ENCODE peak calls at places on chromosomes 6 and 20, in eight cellular contexts. One of them, this sample, is unnamed.
A peak's percentile ranks its signal among the peaks of the same experiment; 100 is the strongest.

GRCh38 chr20:38888059-38888831 is 38.0 kb upstream of the FAM83D start:
- DNase-seq in adrenal gland: no peak
- DNase-seq in transverse colon: no peak
- DNase-seq in spleen: peak; percentile 70
- DNase-seq in upper lobe of right lung: peak; percentile 54
- DNase-seq in lower lobe of right lung: no peak
- DNase-seq in neuronal stem cell: no peak
- DNase-seq in dorsolateral prefrontal cortex: peak; percentile 78
- DNase-seq in this sample: no peak

GRCh38 chr6:42440027-42440426 is 11.7 kb downstream of the TRERF1 start:
- DNase-seq in adrenal gland: peak; percentile 47
- DNase-seq in transverse colon: no peak
- DNase-seq in spleen: no peak
- DNase-seq in upper lobe of right lung: no peak
- DNase-seq in lower lobe of right lung: no peak
- DNase-seq in neuronal stem cell: no peak
- DNase-seq in dorsolateral prefrontal cortex: no peak
- DNase-seq in this sample: no peak

GRCh38 chr6:42260972-42261371 is 43.3 kb upstream of the MRPS10 start:
- DNase-seq in adrenal gland: no peak
- DNase-seq in transverse colon: peak; percentile 28
- DNase-seq in spleen: no peak
- DNase-seq in upper lobe of right lung: no peak
- DNase-seq in lower lobe of right lung: no peak
- DNase-seq in neuronal stem cell: peak; percentile 17
- DNase-seq in dorsolateral prefrontal cortex: no peak
- DNase-seq in this sample: peak; percentile 70

GRCh38 chr6:105258816-105259215 is 79.0 kb upstream of the POPDC3 start:
- DNase-seq in adrenal gland: no peak
- DNase-seq in transverse colon: no peak
- DNase-seq in spleen: no peak
- DNase-seq in upper lobe of right lung: no peak
- DNase-seq in lower lobe of right lung: no peak
- DNase-seq in neuronal stem cell: no peak
- DNase-seq in dorsolateral prefrontal cortex: no peak
- DNase-seq in this sample: no peak

GRCh38 chr6:154815938-154816820 is 83.0 kb downstream of the SCAF8 start:
- DNase-seq in adrenal gland: no peak
- DNase-seq in transverse colon: no peak
- DNase-seq in spleen: no peak
- DNase-seq in upper lobe of right lung: no peak
- DNase-seq in lower lobe of right lung: no peak
- DNase-seq in neuronal stem cell: no peak
- DNase-seq in dorsolateral prefrontal cortex: no peak
- DNase-seq in this sample: no peak

GRCh38 chr6:35486005-35486925 is 10.6 kb downstream of the TEAD3 start:
- DNase-seq in adrenal gland: no peak
- DNase-seq in transverse colon: peak; percentile 92
- DNase-seq in spleen: no peak
- DNase-seq in upper lobe of right lung: peak; percentile 91
- DNase-seq in lower lobe of right lung: peak; percentile 84
- DNase-seq in neuronal stem cell: no peak
- DNase-seq in dorsolateral prefrontal cortex: no peak
- DNase-seq in this sample: peak; percentile 86

GRCh38 chr6:49464691-49465090 is 1.5 kb downstream of the CENPQ start:
- DNase-seq in adrenal gland: no peak
- DNase-seq in transverse colon: no peak
- DNase-seq in spleen: no peak
- DNase-seq in upper lobe of right lung: no peak
- DNase-seq in lower lobe of right lung: no peak
- DNase-seq in neuronal stem cell: no peak
- DNase-seq in dorsolateral prefrontal cortex: no peak
- DNase-seq in this sample: no peak

GRCh38 chr6:94953867-94954631 is 623.3 kb upstream of the MANEA start:
- DNase-seq in adrenal gland: no peak
- DNase-seq in transverse colon: no peak
- DNase-seq in spleen: no peak
- DNase-seq in upper lobe of right lung: no peak
- DNase-seq in lower lobe of right lung: no peak
- DNase-seq in neuronal stem cell: no peak
- DNase-seq in dorsolateral prefrontal cortex: no peak
- DNase-seq in this sample: no peak

GRCh38 chr6:149755300-149756260 is 6.0 kb downstream of the PCMT1 start:
- DNase-seq in adrenal gland: no peak
- DNase-seq in transverse colon: no peak
- DNase-seq in spleen: no peak
- DNase-seq in upper lobe of right lung: no peak
- DNase-seq in lower lobe of right lung: no peak
- DNase-seq in neuronal stem cell: no peak
- DNase-seq in dorsolateral prefrontal cortex: no peak
- DNase-seq in this sample: no peak

GRCh38 chr6:160221423-160221822 is 37.2 kb downstream of the SLC22A2 start:
- DNase-seq in adrenal gland: no peak
- DNase-seq in transverse colon: no peak
- DNase-seq in spleen: no peak
- DNase-seq in upper lobe of right lung: no peak
- DNase-seq in lower lobe of right lung: no peak
- DNase-seq in neuronal stem cell: no peak
- DNase-seq in dorsolateral prefrontal cortex: no peak
- DNase-seq in this sample: no peak

GRCh38 chr20:13321416-13321815 is 100.3 kb downstream of the ISM1 start:
- DNase-seq in adrenal gland: no peak
- DNase-seq in transverse colon: no peak
- DNase-seq in spleen: no peak
- DNase-seq in upper lobe of right lung: no peak
- DNase-seq in lower lobe of right lung: no peak
- DNase-seq in neuronal stem cell: no peak
- DNase-seq in dorsolateral prefrontal cortex: no peak
- DNase-seq in this sample: peak; percentile 83

GRCh38 chr20:15643713-15644112 is 929.5 kb downstream of the KIF16B start:
- DNase-seq in adrenal gland: no peak
- DNase-seq in transverse colon: no peak
- DNase-seq in spleen: no peak
- DNase-seq in upper lobe of right lung: no peak
- DNase-seq in lower lobe of right lung: no peak
- DNase-seq in neuronal stem cell: no peak
- DNase-seq in dorsolateral prefrontal cortex: no peak
- DNase-seq in this sample: no peak

GRCh38 chr6:165092881-165093595 is 216.4 kb downstream of the C6orf118 start:
- DNase-seq in adrenal gland: no peak
- DNase-seq in transverse colon: no peak
- DNase-seq in spleen: no peak
- DNase-seq in upper lobe of right lung: no peak
- DNase-seq in lower lobe of right lung: no peak
- DNase-seq in neuronal stem cell: no peak
- DNase-seq in dorsolateral prefrontal cortex: no peak
- DNase-seq in this sample: no peak

GRCh38 chr6:105896821-105897095 is 189.4 kb upstream of the PRDM1 start:
- DNase-seq in adrenal gland: no peak
- DNase-seq in transverse colon: no peak
- DNase-seq in spleen: no peak
- DNase-seq in upper lobe of right lung: no peak
- DNase-seq in lower lobe of right lung: no peak
- DNase-seq in neuronal stem cell: no peak
- DNase-seq in dorsolateral prefrontal cortex: no peak
- DNase-seq in this sample: no peak

GRCh38 chr20:5008743-5009142 is 7.4 kb upstream of the SLC23A2 start:
- DNase-seq in adrenal gland: no peak
- DNase-seq in transverse colon: no peak
- DNase-seq in spleen: no peak
- DNase-seq in upper lobe of right lung: no peak
- DNase-seq in lower lobe of right lung: no peak
- DNase-seq in neuronal stem cell: no peak
- DNase-seq in dorsolateral prefrontal cortex: no peak
- DNase-seq in this sample: no peak

GRCh38 chr20:47204008-47204745 is 152.3 kb downstream of the ZMYND8 start:
- DNase-seq in adrenal gland: no peak
- DNase-seq in transverse colon: no peak
- DNase-seq in spleen: peak; percentile 23
- DNase-seq in upper lobe of right lung: no peak
- DNase-seq in lower lobe of right lung: no peak
- DNase-seq in neuronal stem cell: no peak
- DNase-seq in dorsolateral prefrontal cortex: no peak
- DNase-seq in this sample: no peak

GRCh38 chr6:92827104-92827503 is 592.3 kb downstream of the EPHA7 start:
- DNase-seq in adrenal gland: no peak
- DNase-seq in transverse colon: no peak
- DNase-seq in spleen: no peak
- DNase-seq in upper lobe of right lung: no peak
- DNase-seq in lower lobe of right lung: no peak
- DNase-seq in neuronal stem cell: no peak
- DNase-seq in dorsolateral prefrontal cortex: no peak
- DNase-seq in this sample: no peak

GRCh38 chr20:53736757-53737403 is 143.2 kb upstream of the ZNF217 start:
- DNase-seq in adrenal gland: no peak
- DNase-seq in transverse colon: no peak
- DNase-seq in spleen: no peak
- DNase-seq in upper lobe of right lung: no peak
- DNase-seq in lower lobe of right lung: no peak
- DNase-seq in neuronal stem cell: no peak
- DNase-seq in dorsolateral prefrontal cortex: no peak
- DNase-seq in this sample: no peak

GRCh38 chr20:33910056-33910455 is 83.7 kb upstream of the RALY start:
- DNase-seq in adrenal gland: no peak
- DNase-seq in transverse colon: no peak
- DNase-seq in spleen: no peak
- DNase-seq in upper lobe of right lung: no peak
- DNase-seq in lower lobe of right lung: no peak
- DNase-seq in neuronal stem cell: no peak
- DNase-seq in dorsolateral prefrontal cortex: no peak
- DNase-seq in this sample: no peak
- H3K27ac ChIP-seq in adrenal gland: no peak overlapping the region
- H3K27ac ChIP-seq in transverse colon: no peak overlapping the region
- H3K27ac ChIP-seq in spleen: no peak overlapping the region
- H3K27ac ChIP-seq in upper lobe of right lung: peak overlapping the region; percentile 55
- H3K27ac ChIP-seq in lower lobe of right lung: peak overlapping the region; percentile 64
- H3K27ac ChIP-seq in neuronal stem cell: no peak overlapping the region
- H3K27ac ChIP-seq in dorsolateral prefrontal cortex: no peak overlapping the region
- H3K27ac ChIP-seq in this sample: peak overlapping the region; percentile 44

GRCh38 chr6:14664616-14665315 is 547.2 kb downstream of the CD83 start:
- DNase-seq in adrenal gland: no peak
- DNase-seq in transverse colon: no peak
- DNase-seq in spleen: no peak
- DNase-seq in upper lobe of right lung: no peak
- DNase-seq in lower lobe of right lung: no peak
- DNase-seq in neuronal stem cell: no peak
- DNase-seq in dorsolateral prefrontal cortex: no peak
- DNase-seq in this sample: no peak
- H3K27ac ChIP-seq in adrenal gland: no peak overlapping the region
- H3K27ac ChIP-seq in transverse colon: no peak overlapping the region
- H3K27ac ChIP-seq in spleen: peak overlapping the region; percentile 6
- H3K27ac ChIP-seq in upper lobe of right lung: no peak overlapping the region
- H3K27ac ChIP-seq in lower lobe of right lung: no peak overlapping the region
- H3K27ac ChIP-seq in neuronal stem cell: no peak overlapping the region
- H3K27ac ChIP-seq in dorsolateral prefrontal cortex: no peak overlapping the region
- H3K27ac ChIP-seq in this sample: no peak overlapping the region

GRCh38 chr6:5003604-5004372 is at the start of gene RPP40:
- DNase-seq in adrenal gland: peak; percentile 99
- DNase-seq in transverse colon: peak; percentile 98
- DNase-seq in spleen: peak; percentile 99
- DNase-seq in upper lobe of right lung: peak; percentile 99
- DNase-seq in lower lobe of right lung: peak; percentile 97
- DNase-seq in neuronal stem cell: peak; percentile 96
- DNase-seq in dorsolateral prefrontal cortex: peak; percentile 98
- DNase-seq in this sample: peak; percentile 98

GRCh38 chr6:4994741-4995140 is 9.1 kb downstream of the RPP40 start:
- DNase-seq in adrenal gland: no peak
- DNase-seq in transverse colon: no peak
- DNase-seq in spleen: no peak
- DNase-seq in upper lobe of right lung: no peak
- DNase-seq in lower lobe of right lung: no peak
- DNase-seq in neuronal stem cell: no peak
- DNase-seq in dorsolateral prefrontal cortex: no peak
- DNase-seq in this sample: no peak

GRCh38 chr6:4999586-4999985 is 4.3 kb downstream of the RPP40 start:
- DNase-seq in adrenal gland: no peak
- DNase-seq in transverse colon: no peak
- DNase-seq in spleen: no peak
- DNase-seq in upper lobe of right lung: no peak
- DNase-seq in lower lobe of right lung: no peak
- DNase-seq in neuronal stem cell: no peak
- DNase-seq in dorsolateral prefrontal cortex: no peak
- DNase-seq in this sample: no peak

DNA sequence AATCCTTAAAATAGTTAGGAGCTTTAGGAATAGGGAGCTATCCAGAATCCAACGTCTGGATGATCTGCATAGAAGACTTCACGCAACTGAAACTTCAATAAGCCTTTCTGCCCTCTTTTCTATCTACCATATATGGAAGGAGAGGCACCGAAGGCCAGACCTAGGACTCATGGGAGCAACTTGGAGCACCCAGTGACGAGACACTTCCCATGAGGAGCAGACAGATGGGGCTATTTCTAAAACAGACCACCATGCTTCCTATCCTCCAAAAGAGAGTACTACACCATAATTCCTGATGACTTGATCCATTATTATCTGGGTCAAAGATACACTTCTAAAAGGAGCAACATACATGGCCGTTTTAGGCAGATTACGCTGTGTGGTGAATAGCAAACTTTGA is 6.0 kb downstream of the RPP40 start:
- DNase-seq in adrenal gland: no peak
- DNase-seq in transverse colon: no peak
- DNase-seq in spleen: no peak
- DNase-seq in upper lobe of right lung: no peak
- DNase-seq in lower lobe of right lung: no peak
- DNase-seq in neuronal stem cell: no peak
- DNase-seq in dorsolateral prefrontal cortex: no peak
- DNase-seq in this sample: no peak
- H3K27ac ChIP-seq in adrenal gland: no peak overlapping the region
- H3K27ac ChIP-seq in transverse colon: no peak overlapping the region
- H3K27ac ChIP-seq in spleen: no peak overlapping the region
- H3K27ac ChIP-seq in upper lobe of right lung: no peak overlapping the region
- H3K27ac ChIP-seq in lower lobe of right lung: no peak overlapping the region
- H3K27ac ChIP-seq in neuronal stem cell: no peak overlapping the region
- H3K27ac ChIP-seq in dorsolateral prefrontal cortex: no peak overlapping the region
- H3K27ac ChIP-seq in this sample: no peak overlapping the region

DNA sequence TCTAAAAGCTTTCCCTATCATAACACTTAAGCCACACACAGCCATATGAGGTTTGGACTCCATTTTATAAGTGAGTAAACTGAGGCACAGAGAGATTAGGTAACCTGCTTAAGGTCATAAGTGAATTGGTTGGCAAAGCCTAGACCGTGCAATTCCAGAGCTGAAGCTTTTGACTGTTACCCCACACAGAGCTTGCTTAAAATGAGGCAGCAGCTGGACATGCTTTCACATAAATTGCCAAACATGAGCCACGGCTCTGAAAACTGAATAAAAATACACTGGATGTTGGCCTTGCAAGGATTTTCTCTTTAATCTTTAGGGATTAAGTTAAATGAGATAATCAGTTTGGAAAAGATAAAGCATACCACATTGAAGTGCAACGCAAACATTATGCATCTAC is 2.5 kb downstream of the RIPOR2 start:
- DNase-seq in adrenal gland: no peak
- DNase-seq in transverse colon: no peak
- DNase-seq in spleen: no peak
- DNase-seq in upper lobe of right lung: no peak
- DNase-seq in lower lobe of right lung: no peak
- DNase-seq in neuronal stem cell: no peak
- DNase-seq in dorsolateral prefrontal cortex: no peak
- DNase-seq in this sample: no peak
- H3K27ac ChIP-seq in adrenal gland: no peak overlapping the region
- H3K27ac ChIP-seq in transverse colon: no peak overlapping the region
- H3K27ac ChIP-seq in spleen: peak overlapping the region; percentile 80
- H3K27ac ChIP-seq in upper lobe of right lung: no peak overlapping the region
- H3K27ac ChIP-seq in lower lobe of right lung: no peak overlapping the region
- H3K27ac ChIP-seq in neuronal stem cell: no peak overlapping the region
- H3K27ac ChIP-seq in dorsolateral prefrontal cortex: no peak overlapping the region
- H3K27ac ChIP-seq in this sample: no peak overlapping the region

GRCh38 chr6:20191951-20192350 is 20.3 kb downstream of the MBOAT1 start:
- DNase-seq in adrenal gland: no peak
- DNase-seq in transverse colon: no peak
- DNase-seq in spleen: no peak
- DNase-seq in upper lobe of right lung: no peak
- DNase-seq in lower lobe of right lung: no peak
- DNase-seq in neuronal stem cell: no peak
- DNase-seq in dorsolateral prefrontal cortex: no peak
- DNase-seq in this sample: no peak
- H3K27ac ChIP-seq in adrenal gland: no peak overlapping the region
- H3K27ac ChIP-seq in transverse colon: peak overlapping the region; percentile 49
- H3K27ac ChIP-seq in spleen: no peak overlapping the region
- H3K27ac ChIP-seq in upper lobe of right lung: no peak overlapping the region
- H3K27ac ChIP-seq in lower lobe of right lung: no peak overlapping the region
- H3K27ac ChIP-seq in neuronal stem cell: no peak overlapping the region
- H3K27ac ChIP-seq in dorsolateral prefrontal cortex: no peak overlapping the region
- H3K27ac ChIP-seq in this sample: no peak overlapping the region